ENCODE peak calls at places on chromosomes 13 and 19, in six cellular contexts. F is ovary, U is tibial nerve, H is A549, P is sigmoid colon, J is SK-N-SH. O is an unnamed sample.

GRCh38 chr19:58492265-58492664 is 16.1 kb downstream of the ZNF446 start:
- DNase-seq in H (no peak), P (no peak), U (no peak), J (no peak), F (no peak), O (no peak)

GRCh38 chr13:66528139-66528538 is 702.0 kb downstream of the PCDH9 start:
- DNase-seq in U (no peak), P (no peak), F (no peak), J (no peak), H (no peak), O (no peak)

GRCh38 chr19:39432677-39433025 is 3.1 kb downstream of the RPS16 start:
- DNase-seq in P (no peak), H (no peak), J (no peak), U (no peak), F (no peak), O (no peak)

GRCh38 chr13:41587490-41587889 is 130.1 kb downstream of the RGCC start:
- DNase-seq in U (no peak), H (no peak), J (no peak), P (no peak), F (no peak), O (no peak)

GRCh38 chr19:13082192-13083007 is 20.3 kb downstream of the LYL1 start:
- DNase-seq in J (peak), P (no peak), H (peak), F (no peak), U (peak), O (no peak)

GRCh38 chr13:90412980-90413379 is 934.5 kb upstream of the MIR17HG start:
- DNase-seq in H (no peak), J (no peak), P (no peak), U (no peak), F (no peak), O (no peak)

GRCh38 chr19:49700563-49700962 is 9.6 kb downstream of the CPT1C start:
- DNase-seq in H (no peak), J (no peak), F (no peak), U (no peak), P (no peak), O (no peak)

GRCh38 chr13:41916173-41916954 is 44.5 kb downstream of the VWA8 start:
- DNase-seq in J (no peak), H (no peak), U (no peak), P (no peak), F (no peak), O (no peak)

GRCh38 chr19:1392407-1392806 is 8.7 kb downstream of the NDUFS7 start:
- DNase-seq in U (no peak), P (no peak), J (no peak), F (no peak), H (no peak), O (no peak)

GRCh38 chr13:90545070-90545840 is 802.2 kb upstream of the MIR17HG start:
- DNase-seq in P (no peak), H (no peak), U (no peak), J (no peak), F (no peak), O (no peak)

GRCh38 chr13:28346136-28346535 is 148.8 kb downstream of the FLT1 start:
- DNase-seq in P (no peak), U (no peak), J (no peak), F (no peak), H (no peak), O (no peak)

DNA sequence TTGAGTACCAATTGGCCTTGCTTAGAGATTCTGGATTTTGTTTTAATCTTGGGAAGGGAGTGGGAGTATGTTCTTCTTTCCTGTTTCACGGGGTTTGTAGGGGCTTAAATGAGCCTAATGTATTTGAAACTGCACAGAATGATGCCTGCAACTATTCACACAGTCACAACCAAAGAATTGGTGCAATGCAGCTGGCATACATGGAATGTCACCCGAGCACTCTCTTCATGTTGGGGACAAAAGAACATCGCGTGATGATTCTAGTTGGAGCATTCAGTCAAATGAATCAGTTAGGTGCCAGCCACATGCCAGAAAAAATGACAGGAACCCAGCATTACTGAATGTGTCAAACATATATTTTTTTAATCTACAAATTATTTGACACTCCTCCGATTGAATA is 22.1 kb downstream of the STARD13 start:
- DNase-seq in J (no peak), F (no peak), H (no peak), P (no peak), U (no peak), O (no peak)
- TF ChIP-seq EP300 in J (no peak), F (no peak), H (no peak), P (no peak), U (no peak), O (no peak)

GRCh38 chr13:112457081-112457480 is 80.9 kb downstream of the SPACA7 start:
- DNase-seq in U (no peak), P (no peak), F (no peak), H (no peak), J (no peak), O (no peak)
- TF ChIP-seq EP300 in U (no peak), P (no peak), F (no peak), H (no peak), J (no peak), O (no peak)

DNA sequence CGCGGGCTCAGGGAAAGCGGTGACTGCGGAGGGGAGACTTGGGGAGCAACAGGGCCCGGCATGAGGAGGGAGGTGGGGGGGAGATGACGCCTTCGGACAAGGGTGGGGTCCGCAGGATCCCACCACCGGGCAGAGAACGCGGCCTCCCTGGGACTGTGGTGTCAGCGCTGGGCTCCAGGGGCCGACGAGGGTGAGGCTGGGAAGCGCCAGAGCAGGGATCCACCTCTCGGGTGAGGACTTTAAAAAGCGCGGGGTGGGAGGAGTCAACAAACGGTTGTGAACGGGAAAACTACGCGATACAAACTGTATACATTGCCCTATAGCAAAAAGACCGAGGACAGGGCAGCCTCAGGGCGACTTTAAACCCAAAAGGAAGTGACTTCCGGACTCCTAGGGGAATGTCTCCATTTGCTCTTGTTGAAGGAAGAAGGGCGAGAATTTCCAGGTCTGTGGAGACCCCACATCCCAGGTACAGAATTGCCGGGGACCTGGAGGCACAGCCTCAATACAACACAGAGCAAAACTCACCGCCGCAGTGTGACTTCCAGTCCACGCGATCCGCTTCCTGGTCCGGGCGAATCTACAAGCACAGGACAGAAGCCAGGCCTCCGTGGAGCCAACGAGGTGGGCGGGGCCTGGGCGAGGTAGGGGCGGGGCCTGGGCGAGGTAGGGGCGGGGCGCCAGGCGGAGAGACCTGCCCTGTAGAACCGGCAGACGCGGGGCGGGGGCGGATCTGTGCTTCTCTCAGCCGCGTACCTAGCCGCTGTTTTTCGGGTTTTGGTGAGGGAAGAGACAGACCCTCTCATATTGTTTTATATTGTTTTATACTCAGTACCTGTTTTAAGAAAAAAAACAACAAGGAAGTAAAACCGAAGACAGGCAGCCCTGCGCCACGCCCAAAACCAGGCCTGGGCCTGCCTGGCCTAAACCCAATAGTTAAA is at the start of gene ZNF888:
- DNase-seq in U (peak), J (peak), P (peak), F (peak), H (no peak), O (peak)
- TF ChIP-seq EP300 in U (peak), J (no peak), P (no peak), F (no peak), H (no peak), O (no peak)

DNA sequence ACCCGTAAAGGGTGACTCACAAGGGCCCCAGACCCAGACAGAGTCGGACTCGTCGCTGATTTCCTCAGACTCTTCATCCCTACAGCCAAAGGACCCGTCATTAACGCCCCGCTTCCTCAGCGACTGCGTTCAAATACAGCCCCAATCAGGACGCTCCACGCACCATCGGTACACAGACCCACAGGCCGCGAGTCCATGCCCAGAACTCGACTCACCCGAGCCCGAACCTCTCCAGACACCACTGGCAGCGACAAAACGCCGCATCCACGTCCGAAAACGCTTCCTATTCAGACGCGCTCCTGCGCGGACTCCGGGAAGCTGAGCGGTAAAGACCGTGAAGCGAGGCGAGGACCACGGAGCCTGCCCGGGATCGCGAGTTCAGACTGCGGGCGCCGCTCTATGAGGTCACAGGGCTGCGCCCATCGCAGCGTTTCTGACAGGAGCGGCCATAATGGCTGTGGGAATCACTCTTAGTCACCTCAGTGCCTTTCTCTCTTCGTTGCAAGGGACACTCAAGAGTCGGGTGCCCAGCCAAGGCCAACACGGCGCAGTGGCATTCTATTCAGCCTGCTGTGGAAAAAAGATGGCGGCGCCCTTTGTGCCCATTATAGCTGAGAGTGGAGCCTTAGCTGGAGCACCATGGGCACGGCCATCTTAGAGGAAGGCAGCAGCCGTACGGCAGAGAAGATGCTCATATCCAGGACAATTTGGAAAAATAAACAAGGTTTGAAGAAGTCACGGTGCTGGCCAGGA is at the start of gene ZNF614:
- DNase-seq in J (peak), F (peak), H (peak), P (peak), U (peak), O (peak)
- TF ChIP-seq EP300 in J (no peak), F (no peak), H (no peak), P (no peak), U (peak), O (no peak)

GRCh38 chr19:37970699-37971098 is 63.7 kb downstream of the SIPA1L3 start:
- DNase-seq in P (peak), F (no peak), U (no peak), J (no peak), H (no peak), O (no peak)
- TF ChIP-seq EP300 in P (no peak), F (no peak), U (no peak), J (no peak), H (no peak), O (no peak)

DNA sequence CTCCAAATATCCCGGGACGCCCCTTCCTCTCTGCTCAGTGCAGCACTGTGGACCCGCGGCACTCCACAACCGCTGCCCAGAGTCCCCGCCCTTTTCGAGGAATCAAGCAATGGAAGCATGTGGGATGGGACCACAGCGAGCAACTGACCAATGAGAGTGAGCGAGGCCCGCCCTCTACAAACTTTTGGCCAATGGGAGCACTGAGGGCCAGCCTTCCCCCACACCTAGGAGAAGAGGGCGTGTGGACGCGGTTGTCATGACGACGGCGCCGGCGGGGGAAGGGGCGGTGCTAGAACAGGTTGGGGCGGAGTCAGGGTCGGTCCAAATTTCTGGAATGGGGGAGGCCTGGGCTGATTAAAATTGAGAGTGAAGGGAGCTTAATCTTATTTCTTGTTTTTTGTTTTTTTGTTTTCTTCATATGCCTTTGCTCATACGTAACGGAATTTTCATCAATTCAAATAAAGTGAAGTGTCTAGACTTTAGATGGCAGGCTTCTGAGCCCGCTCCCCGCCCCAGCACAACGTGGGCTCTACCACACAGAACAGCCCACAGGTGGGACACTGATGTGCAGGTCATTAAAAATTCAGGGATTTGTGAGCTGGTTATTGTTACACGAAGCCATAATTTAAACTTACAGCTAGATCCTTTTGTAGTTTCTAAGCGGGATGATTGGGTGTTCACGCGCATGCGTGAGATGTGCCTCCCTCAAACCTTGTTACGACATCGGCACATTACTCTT is at the start of gene DNAAF3:
- DNase-seq in H (peak), F (peak), P (peak), J (peak), U (peak), O (peak)
- TF ChIP-seq EP300 in H (no peak), F (no peak), P (no peak), J (no peak), U (no peak), O (no peak)

GRCh38 chr19:31342926-31343325 is 6.3 kb downstream of the TSHZ3 start:
- DNase-seq in P (no peak), J (no peak), H (no peak), F (no peak), U (no peak), O (no peak)

GRCh38 chr19:31346660-31347059 is 2.6 kb downstream of the TSHZ3 start:
- DNase-seq in J (no peak), P (no peak), F (no peak), H (no peak), U (no peak), O (no peak)

GRCh38 chr19:31347356-31347755 is 1.9 kb downstream of the TSHZ3 start:
- DNase-seq in H (no peak), F (no peak), J (no peak), U (no peak), P (no peak), O (no peak)

GRCh38 chr19:31346184-31346583 is 3.1 kb downstream of the TSHZ3 start:
- DNase-seq in F (no peak), P (no peak), H (no peak), U (no peak), J (no peak), O (no peak)

DNA sequence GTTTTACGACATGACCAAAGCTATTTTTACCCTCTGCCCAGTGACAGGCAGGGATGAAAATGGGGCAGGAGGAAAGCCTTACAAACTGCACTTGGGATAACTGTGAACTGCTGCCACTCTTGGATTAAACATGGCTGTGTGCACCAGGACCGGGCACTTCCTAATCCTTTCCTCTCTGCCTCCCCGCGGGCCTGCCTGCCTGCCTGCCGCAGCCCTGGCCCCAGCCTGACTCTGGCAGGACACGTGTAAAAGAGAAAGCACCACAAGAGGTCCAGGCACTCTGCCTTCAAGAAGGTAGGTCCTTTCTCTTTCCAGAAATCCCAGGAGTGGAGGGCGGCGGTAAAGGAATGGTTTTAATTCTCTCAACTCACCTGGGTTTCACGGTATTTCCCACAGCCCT is 4.8 kb downstream of the TSHZ3 start:
- DNase-seq in F (peak), P (no peak), J (peak), H (no peak), U (no peak), O (no peak)
- TF ChIP-seq EP300 in F (no peak), P (no peak), J (no peak), H (no peak), U (peak), O (no peak)

DNA sequence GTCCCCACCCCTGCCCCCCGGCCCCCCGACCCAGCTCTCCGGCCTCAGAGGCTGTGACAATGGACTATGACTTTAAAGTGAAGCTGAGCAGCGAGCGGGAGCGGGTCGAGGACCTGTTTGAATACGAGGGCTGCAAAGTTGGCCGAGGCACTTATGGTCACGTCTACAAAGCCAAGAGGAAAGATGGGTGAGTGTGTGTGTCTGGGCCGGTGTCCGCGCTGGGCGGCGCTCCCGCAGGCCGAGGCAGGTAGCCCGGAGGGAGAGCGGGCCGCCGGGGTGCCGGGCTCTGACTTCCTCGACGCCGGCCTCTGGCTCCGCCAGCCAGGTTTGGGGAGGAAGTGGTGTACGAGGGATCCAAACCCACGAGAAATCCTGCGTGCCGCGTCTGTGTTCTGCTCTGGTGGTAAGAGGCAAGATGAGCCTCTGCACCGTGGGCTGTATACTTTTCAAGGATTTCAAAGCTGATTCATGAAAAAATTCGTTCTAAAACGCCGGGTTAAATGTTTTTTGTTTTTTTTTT is 714 bp downstream of the CDK8 start:
- DNase-seq in F (peak), J (peak), H (peak), P (peak), U (peak), O (peak)
- TF ChIP-seq EP300 in F (no peak), J (no peak), H (no peak), P (no peak), U (no peak), O (no peak)

GRCh38 chr13:109510036-109510435 is 276.3 kb downstream of the IRS2 start:
- DNase-seq in U (no peak), F (no peak), P (no peak), H (no peak), J (no peak), O (no peak)

DNA sequence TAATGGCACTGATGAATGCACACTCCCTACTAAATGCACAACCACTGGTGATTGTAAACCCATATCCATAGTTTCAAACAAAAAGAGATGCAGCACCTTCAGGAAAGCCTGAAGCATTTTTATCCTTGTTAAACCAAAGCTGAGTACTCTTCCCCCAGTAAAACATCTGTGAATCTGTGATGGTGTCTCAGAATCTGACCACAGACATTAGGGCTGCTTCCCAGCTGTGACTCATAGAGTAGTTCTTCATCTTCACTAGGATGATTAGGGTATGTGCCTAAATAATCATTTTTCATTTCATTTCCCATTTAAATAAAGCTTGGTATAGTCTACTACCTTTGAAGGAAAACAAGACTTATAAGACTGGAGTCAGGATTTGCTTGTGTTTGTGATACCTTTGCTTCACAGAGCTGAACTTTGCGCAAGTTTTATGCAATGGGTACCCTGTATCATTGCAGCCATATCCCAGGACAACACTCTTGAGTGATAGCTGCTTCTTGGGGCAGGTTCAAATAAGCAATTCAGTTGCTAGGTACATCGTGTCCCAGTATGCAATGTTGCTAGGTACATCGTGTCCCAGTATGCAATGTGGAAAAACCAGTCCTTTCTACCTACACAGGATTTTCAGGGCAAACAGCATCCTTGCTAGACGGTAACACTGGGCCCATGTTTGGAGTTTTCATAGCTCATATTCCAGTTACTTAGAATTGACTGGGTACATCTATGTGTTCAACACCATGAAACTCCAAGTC is 277.1 kb downstream of the IRS2 start:
- DNase-seq in F (no peak), U (no peak), H (no peak), J (no peak), P (no peak), O (no peak)
- TF ChIP-seq EP300 in F (no peak), U (no peak), H (no peak), J (no peak), P (no peak), O (no peak)

O was measured in stomach.